ENCODE peak calls at places on chromosomes 16 and 17, in six cellular contexts. F is GM12891, W is K562, O is HepG2, Y is GM12878, U is H1. K is an unnamed sample.

GRCh38 chr16:35196313-35196712 is 1736.9 kb downstream of the TP53TG3F start:
- DNase-seq in F (no peak), W (no peak), O (no peak), Y (no peak), U (no peak), K (no peak)

GRCh38 chr16:74455213-74455612 is 33.9 kb upstream of the CLEC18B start:
- DNase-seq in F (no peak), W (no peak), O (peak), Y (no peak), U (no peak), K (no peak)

GRCh38 chr16:81546781-81547180 is 102.2 kb downstream of the CMIP start:
- DNase-seq in F (no peak), W (no peak), O (no peak), Y (no peak), U (no peak), K (no peak)

GRCh38 chr16:11603331-11603750 is 16.6 kb upstream of the LITAF start:
- DNase-seq in F (no peak), W (no peak), O (no peak), Y (no peak), U (no peak), K (no peak)

GRCh38 chr17:7354262-7354781 is 634 bp upstream of the TMEM95 start:
- DNase-seq in F (no peak), W (no peak), O (no peak), Y (no peak), U (no peak), K (no peak)

GRCh38 chr16:29756654-29757053 is 10.9 kb upstream of the C16orf54 start:
- DNase-seq in F (no peak), W (no peak), O (no peak), Y (no peak), U (no peak), K (no peak)

GRCh38 chr16:57471852-57472664 is 9.6 kb downstream of the POLR2C start:
- DNase-seq in F (no peak), W (no peak), O (peak), Y (no peak), U (peak), K (no peak)

GRCh38 chr17:78349831-78350631 is 9.8 kb downstream of the SOCS3 start:
- DNase-seq in F (no peak), W (no peak), O (no peak), Y (no peak), U (no peak), K (no peak)

GRCh38 chr17:81713556-81714411 is 1.7 kb downstream of the SLC25A10 start:
- DNase-seq in F (no peak), W (peak), O (peak), Y (no peak), U (no peak), K (no peak)

GRCh38 chr17:52209507-52209906 is 51.0 kb upstream of the CA10 start:
- DNase-seq in F (no peak), W (no peak), O (no peak), Y (no peak), U (no peak), K (no peak)

GRCh38 chr17:14374268-14374667 is 73.4 kb downstream of the HS3ST3B1 start:
- DNase-seq in F (no peak), W (no peak), O (no peak), Y (no peak), U (no peak), K (no peak)

GRCh38 chr17:14372905-14373559 is 72.2 kb downstream of the HS3ST3B1 start:
- DNase-seq in F (no peak), W (peak), O (peak), Y (no peak), U (peak), K (no peak)

GRCh38 chr17:14373587-14374259 is 72.8 kb downstream of the HS3ST3B1 start:
- DNase-seq in F (no peak), W (no peak), O (peak), Y (no peak), U (no peak), K (no peak)
- TF ChIP-seq TAF1 in F (no peak), W (no peak), O (peak), Y (no peak), U (no peak), K (no peak)

DNA sequence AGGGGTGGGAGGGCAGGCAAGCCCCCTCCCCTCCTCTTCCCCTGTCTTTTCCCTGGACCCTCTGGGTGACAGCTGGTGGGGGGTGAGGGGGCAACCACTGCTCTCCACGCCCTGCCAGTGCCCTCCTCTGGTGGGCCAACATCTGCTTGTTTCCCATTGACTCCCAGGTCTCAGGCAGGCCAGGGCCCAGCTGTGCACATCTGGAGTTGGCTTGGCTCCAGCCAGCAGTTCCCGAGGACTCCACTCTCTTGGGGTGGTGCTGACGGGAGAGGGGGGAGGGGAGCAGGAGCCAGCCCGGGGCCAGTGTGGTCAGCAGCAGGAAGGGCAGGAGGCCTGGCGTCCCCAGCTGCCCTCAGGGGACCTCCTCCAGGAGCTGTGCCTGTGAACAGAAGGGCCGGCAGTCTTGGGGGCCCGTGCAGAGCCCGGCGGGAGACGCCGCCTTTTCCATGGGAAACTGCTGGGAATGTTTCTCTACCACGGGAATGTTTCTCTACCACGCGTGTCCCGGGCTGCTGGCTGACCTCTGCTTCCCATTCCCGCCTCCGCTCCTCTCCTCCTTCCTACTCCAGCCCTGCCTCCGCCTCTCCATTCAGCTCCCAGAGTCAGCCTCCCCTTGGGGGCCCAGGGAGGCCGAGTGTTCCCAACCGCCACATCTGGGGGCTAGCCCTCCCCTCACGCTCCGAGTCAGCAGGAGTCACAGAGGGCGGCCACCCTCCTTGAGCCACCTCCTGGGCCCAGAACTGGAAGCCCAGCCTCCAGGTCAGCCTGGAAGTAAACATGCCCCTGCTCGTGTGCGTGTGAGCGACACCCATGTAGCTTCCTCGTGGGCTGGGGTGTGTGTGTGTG is 7.6 kb downstream of the CYGB start:
- DNase-seq in F (no peak), W (peak), O (peak), Y (no peak), U (peak), K (peak)
- TF ChIP-seq POLR2A in F (no peak), W (no peak), O (no peak), Y (no peak), U (no peak), K (no peak)

GRCh38 chr16:14527411-14528044 is 102.5 kb downstream of the PARN start:
- DNase-seq in F (no peak), W (no peak), O (no peak), Y (no peak), U (no peak), K (no peak)

GRCh38 chr16:14531101-14531500 is 99.0 kb downstream of the PARN start:
- DNase-seq in F (no peak), W (no peak), O (no peak), Y (no peak), U (no peak), K (no peak)

GRCh38 chr16:14530046-14530445 is 100.0 kb downstream of the PARN start:
- DNase-seq in F (no peak), W (no peak), O (no peak), Y (no peak), U (no peak), K (no peak)

GRCh38 chr16:14528306-14528948 is 101.6 kb downstream of the PARN start:
- DNase-seq in F (no peak), W (no peak), O (no peak), Y (no peak), U (no peak), K (no peak)

GRCh38 chr16:14529010-14529669 is 100.9 kb downstream of the PARN start:
- DNase-seq in F (peak), W (peak), O (peak), Y (peak), U (peak), K (no peak)
- TF ChIP-seq POLR2AphosphoS5 in F (no peak), W (no peak), O (no peak), Y (no peak), U (no peak), K (no peak)

DNA sequence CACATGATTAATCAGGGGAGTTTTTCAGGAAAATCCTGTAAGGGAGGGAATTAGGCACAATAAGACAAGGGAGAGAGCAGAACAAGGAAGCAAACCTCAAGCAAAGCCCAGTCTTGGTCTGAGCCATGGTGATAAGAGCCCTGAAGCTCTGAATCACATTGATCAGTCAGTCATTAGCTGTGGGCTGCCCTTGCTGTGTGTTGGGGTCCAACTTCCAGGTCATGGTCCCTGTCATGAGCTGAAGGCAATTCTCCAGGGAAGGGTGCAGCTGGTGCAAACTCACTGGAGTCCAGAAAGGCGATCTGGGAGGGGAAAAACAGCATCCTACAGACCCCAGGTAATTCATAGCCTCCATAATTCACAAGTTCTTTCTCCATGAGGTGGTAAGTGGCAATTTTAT is 89.9 kb downstream of the CYLD start:
- DNase-seq in F (no peak), W (no peak), O (no peak), Y (no peak), U (peak), K (no peak)
- TF ChIP-seq TAF1 in F (no peak), W (no peak), O (no peak), Y (no peak), U (no peak), K (no peak)